ENCODE peak calls at places on chromosome 1, in four cellular contexts. R is testis, T is HCT116, F is RWPE2. C is an unnamed sample.
A peak's percentile ranks its signal among the peaks of the same experiment; 100 is the strongest.

GRCh38 chr1:54415986-54416385 is 9.8 kb upstream of the SSBP3 start:
- DNase-seq in F (no peak), R (no peak), T (no peak), C (no peak)

GRCh38 chr1:34365295-34365694 is 188.6 kb downstream of the C1orf94 start:
- DNase-seq in R (no peak), F (no peak), T (no peak), C (no peak)

GRCh38 chr1:165928075-165928731 is 100.8 kb downstream of the UCK2 start:
- DNase-seq in T (peak; percentile 39), R (peak; percentile 61), F (no peak), C (peak; percentile 75)

GRCh38 chr1:248837045-248837793 is 805 bp upstream of the ZNF672 start:
- DNase-seq in F (no peak), R (no peak), T (no peak), C (no peak)

GRCh38 chr1:31767225-31767624 is 3.1 kb upstream of the ADGRB2 start:
- DNase-seq in T (no peak), R (no peak), F (no peak), C (no peak)

GRCh38 chr1:245503548-245503947 is 348.8 kb downstream of the KIF26B start:
- DNase-seq in F (no peak), T (no peak), R (no peak), C (no peak)

GRCh38 chr1:30449428-30450147 is 273.8 kb downstream of the MATN1 start:
- DNase-seq in T (no peak), R (no peak), F (no peak), C (no peak)

GRCh38 chr1:155871390-155871789 is 12.0 kb downstream of the SYT11 start:
- DNase-seq in T (no peak), R (peak; percentile 89), F (no peak), C (peak; percentile 39)

GRCh38 chr1:2556277-2557145 is at the start of gene TNFRSF14:
- DNase-seq in F (no peak), R (peak; percentile 50), T (no peak), C (no peak)

GRCh38 chr1:52193985-52194384 is 52.1 kb downstream of the ZFYVE9 start:
- DNase-seq in R (no peak), T (no peak), F (no peak), C (no peak)

GRCh38 chr1:52192024-52192423 is 50.1 kb downstream of the ZFYVE9 start:
- DNase-seq in F (no peak), R (no peak), T (no peak), C (no peak)

GRCh38 chr1:52191395-52191965 is 49.6 kb downstream of the ZFYVE9 start:
- DNase-seq in T (no peak), R (no peak), F (no peak), C (no peak)

GRCh38 chr1:52192436-52192835 is 50.5 kb downstream of the ZFYVE9 start:
- DNase-seq in T (no peak), F (no peak), R (no peak), C (no peak)

GRCh38 chr1:52195161-52195560 is 53.3 kb downstream of the ZFYVE9 start:
- DNase-seq in R (no peak), T (no peak), F (no peak), C (no peak)
- H3K36me3 ChIP-seq in R (no peaks in the 10 kb centered on the region), T (no peaks in the 10 kb centered on the region), F (no peaks in the 10 kb centered on the region), C (no peaks in the 10 kb centered on the region)

GRCh38 chr1:246577082-246577719 is 10.9 kb downstream of the CNST start:
- DNase-seq in F (no peak), R (no peak), T (no peak), C (no peak)
- H3K4me3 ChIP-seq in F (no peak overlapping the region), R (no peak overlapping the region), T (no peak overlapping the region), C (no peak overlapping the region)

DNA sequence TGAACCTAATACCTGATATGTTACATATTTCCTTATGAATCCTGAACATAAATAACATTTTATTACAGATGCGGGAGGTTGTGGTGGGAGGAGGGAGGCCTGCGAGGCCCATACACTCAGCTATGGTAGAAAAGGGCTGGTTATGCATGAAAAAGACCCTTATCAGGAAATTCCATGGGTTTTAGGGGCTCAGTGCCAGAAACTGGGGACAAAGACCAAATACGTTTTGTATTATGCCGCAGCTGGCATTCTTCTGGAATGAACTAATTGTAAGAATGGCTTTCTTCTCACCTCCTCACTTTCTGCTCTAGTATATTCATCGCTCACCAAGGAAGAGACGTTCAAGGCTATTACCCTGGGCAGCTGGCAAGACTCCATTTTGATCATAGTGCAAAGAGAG is 76.6 kb downstream of the ADSS2 start:
- DNase-seq in F (no peak), T (no peak), R (no peak), C (no peak)
- H3K27ac ChIP-seq in F (no peak overlapping the region), T (no peak overlapping the region), R (no peak overlapping the region), C (no peak overlapping the region)

DNA sequence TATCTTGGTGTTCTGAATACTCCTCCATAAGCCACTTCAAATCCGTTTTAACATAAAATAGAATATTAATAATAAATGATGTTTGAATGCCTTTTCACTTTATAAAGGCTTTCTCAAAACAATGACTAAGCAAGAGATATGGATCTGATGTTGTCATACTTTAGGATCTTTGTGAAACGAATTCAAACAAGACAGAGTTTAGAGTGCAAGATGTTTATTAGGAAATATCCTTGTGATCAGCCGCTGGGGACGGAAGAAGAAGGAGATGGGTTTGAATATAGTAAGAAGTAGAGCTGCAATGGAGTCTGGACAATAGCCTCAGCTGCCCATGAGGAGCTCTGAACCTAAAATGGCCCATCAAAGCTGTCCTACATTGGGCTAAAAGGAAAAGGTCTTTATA is 351.8 kb downstream of the NEGR1 start:
- DNase-seq in T (no peak), R (no peak), F (no peak), C (no peak)
- H3K36me3 ChIP-seq in T (no peaks in the 10 kb centered on the region), R (no peaks in the 10 kb centered on the region), F (no peaks in the 10 kb centered on the region), C (no peaks in the 10 kb centered on the region)

DNA sequence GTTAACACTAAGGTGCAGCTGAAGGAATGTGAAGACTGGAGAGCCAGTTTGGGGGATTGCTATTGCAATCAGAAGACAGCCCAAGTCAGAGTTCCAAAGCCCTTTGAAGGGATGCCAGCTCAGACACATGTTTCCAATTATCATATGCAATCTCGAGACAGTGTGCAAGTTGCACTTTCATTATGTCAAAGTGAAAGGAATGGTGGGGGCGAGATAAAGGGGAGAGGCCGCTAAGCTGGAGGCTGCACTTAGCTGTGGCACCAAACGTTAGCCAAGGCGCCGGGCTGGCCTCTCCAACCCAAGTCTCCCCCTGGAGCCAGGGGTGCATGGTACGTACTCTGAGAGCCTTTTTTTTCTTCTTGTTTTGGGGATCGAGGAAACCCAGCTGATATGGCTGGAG is 58.0 kb downstream of the NGF start:
- DNase-seq in R (no peak), T (no peak), F (no peak), C (no peak)
- H3K4me3 ChIP-seq in R (no peak overlapping the region), T (no peak overlapping the region), F (no peak overlapping the region), C (no peak overlapping the region)

GRCh38 chr1:38476784-38477175 is 382.8 kb downstream of the RRAGC start:
- DNase-seq in T (no peak), R (peak; percentile 18), F (no peak), C (no peak)
- H3K27ac ChIP-seq in T (no peak overlapping the region), R (no peak overlapping the region), F (no peak overlapping the region), C (no peak overlapping the region)

DNA sequence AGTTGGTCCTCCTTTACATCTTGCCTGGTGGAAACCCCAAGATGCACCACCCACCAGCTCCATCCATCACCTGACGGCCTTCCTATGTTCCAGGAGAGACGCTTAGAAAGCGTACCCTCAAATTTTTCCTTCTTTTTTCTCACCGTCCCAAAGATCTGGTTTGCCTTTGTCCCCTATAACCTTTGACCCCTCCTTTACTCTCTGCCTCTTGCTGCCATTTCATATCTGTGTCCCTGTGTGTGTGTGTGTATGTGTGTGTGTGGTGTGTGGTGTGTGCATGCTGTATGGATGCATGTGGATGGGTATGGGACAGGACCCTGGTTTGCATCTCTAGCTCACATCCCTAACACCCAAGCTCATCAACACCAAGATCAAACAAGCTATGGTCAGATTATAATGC is 22.2 kb upstream of the IPO9 start:
- DNase-seq in R (no peak), T (no peak), F (no peak), C (no peak)
- H3K36me3 ChIP-seq in R (no peaks in the 10 kb centered on the region), T (peaks cover 7% of the 10 kb centered on the region), F (peaks cover 88% of the 10 kb centered on the region), C (peaks cover 82% of the 10 kb centered on the region)

DNA sequence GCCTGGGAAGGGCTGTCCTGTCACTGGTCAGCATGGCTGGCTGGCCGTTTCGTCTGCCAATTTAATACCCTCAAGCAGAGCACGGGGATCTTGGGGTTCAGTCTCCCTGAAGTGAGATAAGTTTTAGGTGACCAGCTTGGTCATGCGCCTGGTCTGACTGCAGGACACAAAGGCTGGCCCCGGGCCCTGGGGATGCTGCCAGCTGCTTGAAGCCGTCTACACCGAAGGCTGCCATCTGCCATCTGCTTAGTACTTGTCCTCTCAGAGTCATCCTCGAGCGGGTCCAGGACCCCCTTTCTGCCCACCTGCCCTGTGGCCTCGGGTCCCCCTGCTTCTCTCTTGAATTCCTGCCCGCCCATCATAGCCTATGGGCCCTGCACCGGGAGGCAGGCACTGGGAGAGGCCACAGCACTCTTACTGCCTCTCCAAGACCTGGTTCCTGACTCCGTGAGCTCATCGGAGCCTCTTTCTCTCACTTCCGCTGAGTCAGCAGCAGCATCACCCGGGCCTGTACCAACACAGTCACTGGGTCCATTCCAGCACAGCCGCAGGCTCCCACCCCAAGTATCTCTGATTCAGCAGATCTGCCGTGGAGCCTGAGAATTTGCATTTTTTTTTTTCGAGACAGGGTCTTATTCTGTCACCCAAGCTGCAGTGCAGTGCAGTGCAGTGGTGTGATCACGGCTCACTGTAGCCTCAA is 7.0 kb downstream of the FBLIM1 start:
- DNase-seq in F (peak; percentile 96), T (no peak), R (peak; percentile 48), C (no peak)
- H3K4me3 ChIP-seq in F (no peak overlapping the region), T (no peak overlapping the region), R (no peak overlapping the region), C (no peak overlapping the region)

C was measured in SJCRH30.